ENCODE peak calls at places on chromosomes 2 and 18, in ten cellular contexts. S is GM23338, Y is HCT116, F is GM23248, A is OCI-LY7, H is MM.1S, V is SK-N-SH, R is PC-3, U is PC-9, N is Karpas-422. X is an unnamed sample.

GRCh38 chr18:9226463-9226862 is 89.9 kb downstream of the ANKRD12 start:
- DNase-seq in Y (no peak), R (no peak), U (no peak), N (no peak), S (no peak), V (no peak), A (no peak), H (no peak), F (no peak), X (no peak)

GRCh38 chr18:2212846-2213245 is 358.5 kb downstream of the METTL4 start:
- DNase-seq in R (no peak), S (no peak), A (no peak), U (no peak), N (no peak), H (no peak), Y (no peak), F (no peak), V (no peak), X (no peak)

GRCh38 chr2:60313470-60314172 is 239.8 kb downstream of the BCL11A start:
- DNase-seq in Y (no peak), F (no peak), U (no peak), R (no peak), V (no peak), S (no peak), A (peak; percentile 69), N (peak; percentile 59), H (no peak), X (no peak)

GRCh38 chr2:219571311-219572236 is at the start of gene OBSL1:
- DNase-seq in A (no peak), V (peak; percentile 97), R (peak; percentile 90), N (no peak), Y (no peak), U (peak; percentile 78), S (peak; percentile 95), H (no peak), F (peak; percentile 72), X (peak; percentile 89)

GRCh38 chr18:72160504-72161445 is 383.4 kb downstream of the CBLN2 start:
- DNase-seq in H (peak; percentile 93), V (no peak), A (no peak), F (no peak), Y (no peak), N (no peak), R (peak; percentile 6), U (no peak), S (no peak), X (no peak)

GRCh38 chr18:70363861-70364260 is 75.0 kb downstream of the SOCS6 start:
- DNase-seq in N (no peak), S (no peak), Y (peak; percentile 72), F (peak; percentile 61), H (no peak), A (no peak), R (peak; percentile 45), V (no peak), U (peak; percentile 88), X (peak; percentile 24)

GRCh38 chr2:181829230-181829629 is 62.3 kb upstream of the ITPRID2 start:
- DNase-seq in N (no peak), Y (no peak), R (no peak), S (no peak), V (no peak), U (no peak), H (no peak), A (no peak), F (no peak), X (no peak)

GRCh38 chr18:47100214-47100831 is 50.0 kb downstream of the HDHD2 start:
- DNase-seq in N (peak; percentile 80), A (peak; percentile 33), S (peak; percentile 92), V (peak; percentile 51), F (peak; percentile 71), Y (peak; percentile 39), R (peak; percentile 61), U (no peak), H (peak; percentile 16), X (peak; percentile 72)

GRCh38 chr2:3001595-3002184 is 375.9 kb downstream of the EIPR1 start:
- DNase-seq in Y (no peak), H (no peak), V (no peak), S (peak; percentile 15), N (no peak), F (peak; percentile 43), R (no peak), U (no peak), A (peak; percentile 18), X (peak; percentile 16)

GRCh38 chr2:169069341-169069740 is at the start of gene DHRS9:
- DNase-seq in R (peak; percentile 97), F (peak; percentile 74), V (no peak), Y (peak; percentile 79), N (no peak), H (no peak), S (no peak), U (peak; percentile 90), A (no peak), X (peak; percentile 50)

GRCh38 chr2:128306081-128306930 is 12.4 kb downstream of the HS6ST1 start:
- DNase-seq in R (peak; percentile 86), S (peak; percentile 46), Y (no peak), V (no peak), N (no peak), A (no peak), U (no peak), H (peak; percentile 2), F (peak; percentile 91), X (peak; percentile 87)

GRCh38 chr2:45345331-45346305 is 265.4 kb downstream of the SRBD1 start:
- DNase-seq in Y (no peak), F (no peak), U (no peak), H (no peak), A (no peak), V (peak; percentile 48), R (no peak), S (peak; percentile 17), N (no peak), X (no peak)

GRCh38 chr18:7071600-7071999 is 46.0 kb downstream of the LAMA1 start:
- DNase-seq in R (no peak), A (no peak), U (no peak), F (no peak), S (no peak), Y (no peak), N (no peak), H (no peak), V (no peak), X (no peak)

GRCh38 chr2:121771976-121772742 is 16.7 kb downstream of the TSN start:
- DNase-seq in H (no peak), S (no peak), R (no peak), V (peak; percentile 80), F (no peak), Y (no peak), U (no peak), A (peak; percentile 81), N (no peak), X (no peak)

GRCh38 chr2:206127656-206128055 is 31.6 kb downstream of the NDUFS1 start:
- DNase-seq in Y (no peak), S (peak; percentile 7), N (peak; percentile 55), R (peak; percentile 21), H (no peak), A (peak; percentile 26), F (peak; percentile 20), U (no peak), V (no peak), X (no peak)

GRCh38 chr18:22084547-22084946 is 84.8 kb upstream of the GATA6 start:
- DNase-seq in A (no peak), Y (no peak), N (no peak), U (no peak), H (no peak), V (no peak), S (no peak), F (no peak), R (no peak), X (peak; percentile 88)

GRCh38 chr18:43914017-43914416 is 636.7 kb upstream of the SYT4 start:
- DNase-seq in V (no peak), F (no peak), R (no peak), N (no peak), A (no peak), H (no peak), U (no peak), S (no peak), Y (no peak), X (no peak)

DNA sequence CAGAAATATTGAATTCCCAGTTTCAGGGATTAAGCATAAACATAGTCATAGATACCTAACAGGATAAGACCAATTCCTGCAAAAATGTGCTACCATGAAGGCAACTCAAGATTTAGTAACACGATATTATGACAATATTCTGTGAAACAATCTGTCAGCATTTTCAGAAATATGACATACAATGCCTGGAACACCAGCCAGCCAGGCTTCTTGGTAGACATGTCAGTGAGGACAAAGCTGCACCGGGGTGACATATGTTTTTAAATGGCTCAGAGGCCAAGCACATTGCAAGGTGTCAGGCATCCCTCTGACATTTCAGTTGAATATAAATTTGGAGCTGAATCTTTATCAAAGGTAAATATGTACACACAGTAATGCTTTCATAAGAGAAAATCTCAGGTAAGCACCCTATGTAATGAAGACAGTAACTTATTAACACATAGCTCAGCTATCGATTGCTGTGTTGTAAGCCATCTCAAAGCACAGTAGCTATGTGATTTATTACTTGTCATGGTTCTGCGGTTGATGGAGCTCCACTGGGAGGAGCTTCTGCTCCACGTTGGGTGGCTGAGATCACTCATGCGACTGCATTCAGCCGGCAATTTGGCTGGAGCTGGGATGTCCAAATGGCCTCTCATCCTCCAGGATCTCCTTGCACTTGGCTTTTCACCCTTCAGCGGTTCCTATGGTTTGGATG is 31.9 kb upstream of the EML6 start:
- DNase-seq in A (no peak), S (no peak), F (no peak), V (no peak), U (no peak), N (no peak), R (no peak), H (no peak), Y (no peak), X (no peak)
- H3K4me3 ChIP-seq in A (no peak overlapping the region), S (no peak overlapping the region), F (no peak overlapping the region), V (no peak overlapping the region), U (no peak overlapping the region), N (no peak overlapping the region), R (no peak overlapping the region), H (no peak overlapping the region), Y (no peak overlapping the region), X (no peak overlapping the region)

GRCh38 chr2:137969418-137969765 is 5.1 kb downstream of the HNMT start:
- DNase-seq in Y (no peak), F (peak; percentile 91), V (no peak), A (no peak), R (peak; percentile 94), H (no peak), U (peak; percentile 90), N (no peak), S (no peak), X (no peak)
- H3K4me1 ChIP-seq in Y (no peaks in the 10 kb centered on the region), F (peaks cover 26% of the 10 kb centered on the region), V (peaks cover 15% of the 10 kb centered on the region), A (no peaks in the 10 kb centered on the region), R (peaks cover 46% of the 10 kb centered on the region), H (no peaks in the 10 kb centered on the region), U (peaks cover 49% of the 10 kb centered on the region), N (no peaks in the 10 kb centered on the region), S (peaks cover 8% of the 10 kb centered on the region), X (peaks cover 11% of the 10 kb centered on the region)

GRCh38 chr2:100679211-100679610 is 116.4 kb downstream of the PDCL3 start:
- DNase-seq in U (no peak), F (no peak), Y (no peak), H (no peak), N (no peak), A (no peak), V (no peak), S (no peak), R (no peak), X (no peak)
- H3K9me2 ChIP-seq in U (no peaks in the 10 kb centered on the region), F (no peaks in the 10 kb centered on the region), Y (no peaks in the 10 kb centered on the region), H (no peaks in the 10 kb centered on the region), N (no peaks in the 10 kb centered on the region), A (no peaks in the 10 kb centered on the region), V (no peaks in the 10 kb centered on the region), S (no peaks in the 10 kb centered on the region), R (no peaks in the 10 kb centered on the region), X (no peaks in the 10 kb centered on the region)

DNA sequence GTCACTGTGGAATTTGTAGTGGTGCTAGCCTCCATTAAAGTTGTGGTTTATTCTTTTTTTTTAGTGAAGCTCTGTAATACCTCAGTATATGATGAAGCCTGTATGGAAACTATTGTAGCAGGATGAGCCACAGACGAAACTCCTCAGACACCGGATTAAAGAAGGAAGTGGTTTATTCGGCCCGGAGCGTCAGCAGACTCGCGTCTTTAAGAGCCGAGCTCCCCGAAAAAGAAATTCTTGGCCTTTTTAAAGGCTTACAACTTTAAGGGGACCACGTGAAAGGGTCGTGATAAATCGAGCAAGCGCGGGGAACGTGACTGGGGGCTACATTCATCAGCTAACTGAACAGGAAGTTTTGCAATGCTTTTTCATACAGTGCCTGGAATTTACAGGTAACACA is 8.1 kb upstream of the CCL20 start:
- DNase-seq in F (no peak), S (no peak), Y (no peak), R (no peak), A (no peak), N (no peak), H (peak; percentile 58), V (no peak), U (no peak), X (no peak)
- H3K4me3 ChIP-seq in F (no peak overlapping the region), S (no peak overlapping the region), Y (no peak overlapping the region), R (no peak overlapping the region), A (no peak overlapping the region), N (no peak overlapping the region), H (no peak overlapping the region), V (no peak overlapping the region), U (no peak overlapping the region), X (no peak overlapping the region)